ENCODE peak calls at places on chromosomes 4 and X, in ten cellular contexts. X, T, H, W, M, G, Q, V, A and N are unnamed samples.

GRCh38 chr4:3673176-3673575 is 93.0 kb upstream of the ADRA2C start:
- DNase-seq in A (no peak), T (no peak), X (no peak), Q (no peak), W (no peak), M (no peak), H (no peak), V (no peak), G (no peak), N (no peak)

GRCh38 chr4:150582881-150583286 is 933 bp downstream of the MAB21L2 start:
- DNase-seq in V (no peak), T (no peak), A (no peak), W (no peak), H (no peak), X (no peak), G (no peak), M (no peak), Q (peak), N (no peak)

GRCh38 chr4:54473077-54473545 is 184.6 kb upstream of the KIT start:
- DNase-seq in W (peak), Q (no peak), A (no peak), X (no peak), V (peak), M (peak), T (no peak), H (no peak), G (no peak), N (peak)

GRCh38 chrX:126165721-126166401 is at the start of gene DCAF12L2:
- DNase-seq in A (no peak), T (no peak), H (no peak), Q (no peak), W (peak), M (no peak), V (no peak), G (peak), X (no peak), N (peak)

GRCh38 chrX:40373641-40374040 is 207.1 kb upstream of the ATP6AP2 start:
- DNase-seq in A (no peak), X (no peak), M (no peak), Q (no peak), T (no peak), H (no peak), G (no peak), V (no peak), W (no peak), N (no peak)

GRCh38 chr4:133982533-133983224 is 218.9 kb downstream of the PABPC4L start:
- DNase-seq in A (no peak), H (no peak), W (no peak), T (no peak), G (no peak), X (no peak), M (no peak), V (no peak), Q (no peak), N (no peak)

GRCh38 chrX:136754641-136755040 is 26.1 kb downstream of the ARHGEF6 start:
- DNase-seq in X (no peak), W (no peak), A (no peak), Q (no peak), V (no peak), M (peak), G (peak), T (peak), H (no peak), N (peak)

GRCh38 chr4:151331276-151332042 is 6.1 kb upstream of the SH3D19 start:
- DNase-seq in T (no peak), A (no peak), V (no peak), Q (no peak), M (no peak), H (no peak), W (no peak), G (no peak), X (no peak), N (no peak)

GRCh38 chrX:317424-318067 is 1.1 kb downstream of the GTPBP6 start:
- DNase-seq in W (no peak), M (peak), A (no peak), G (no peak), Q (no peak), T (no peak), V (no peak), X (no peak), H (no peak), N (no peak)

GRCh38 chr4:128357286-128357685 is 69.7 kb upstream of the PGRMC2 start:
- DNase-seq in Q (no peak), X (no peak), T (no peak), M (no peak), H (no peak), W (no peak), G (no peak), A (no peak), V (no peak), N (no peak)

GRCh38 chr4:110170861-110171260 is 27.6 kb downstream of the ELOVL6 start:
- DNase-seq in G (no peak), W (no peak), V (no peak), M (no peak), Q (no peak), X (no peak), H (no peak), T (no peak), A (no peak), N (no peak)

GRCh38 chr4:915595-915994 is 16.5 kb downstream of the GAK start:
- DNase-seq in Q (peak), X (no peak), V (no peak), T (no peak), A (no peak), W (no peak), M (peak), G (peak), H (no peak), N (no peak)

GRCh38 chr4:85177679-85178078 is 211.2 kb upstream of the WDFY3 start:
- DNase-seq in Q (no peak), X (no peak), H (no peak), V (no peak), T (no peak), M (no peak), G (no peak), A (no peak), W (no peak), N (no peak)